ENCODE peak calls at places on chromosomes 13 and 19, in six cellular contexts. X, G, M, E, V and S are unnamed samples.

GRCh38 chr13:85535306-85535705 is 263.9 kb downstream of the SLITRK6 start:
- DNase-seq in G (no peak), V (no peak), X (no peak), M (no peak), E (no peak), S (no peak)

GRCh38 chr19:12918253-12918652 is 840 bp downstream of the SYCE2 start:
- DNase-seq in M (no peak), X (no peak), V (no peak), G (no peak), E (no peak), S (no peak)

GRCh38 chr13:114024603-114025431 is 50.9 kb upstream of the C13orf46 start:
- DNase-seq in E (no peak), V (peak), M (no peak), X (no peak), G (no peak), S (no peak)

GRCh38 chr13:79525458-79525857 is 44.5 kb downstream of the NDFIP2 start:
- DNase-seq in E (peak), G (no peak), X (no peak), M (no peak), V (no peak), S (no peak)

GRCh38 chr13:74870865-74871264 is 611.1 kb downstream of the TBC1D4 start:
- DNase-seq in G (no peak), V (no peak), X (peak), M (peak), E (peak), S (no peak)

GRCh38 chr13:64206430-64207225 is 2791.0 kb upstream of the PCDH20 start:
- DNase-seq in G (no peak), M (no peak), V (no peak), E (no peak), X (no peak), S (no peak)

GRCh38 chr13:28584873-28585317 is 74.0 kb upstream of the POMP start:
- DNase-seq in M (peak), V (no peak), E (peak), G (no peak), X (no peak), S (peak)

GRCh38 chr13:69389899-69390298 is 717.7 kb upstream of the ATXN8OS start:
- DNase-seq in V (no peak), M (no peak), E (no peak), G (no peak), X (no peak), S (no peak)

GRCh38 chr13:100508391-100508790 is 80.2 kb downstream of the GGACT start:
- DNase-seq in E (peak), V (no peak), G (no peak), X (no peak), M (no peak), S (no peak)

GRCh38 chr19:41699231-41699967 is 9.0 kb upstream of the CEACAM5 start:
- DNase-seq in X (peak), V (no peak), M (no peak), G (no peak), E (no peak), S (no peak)

DNA sequence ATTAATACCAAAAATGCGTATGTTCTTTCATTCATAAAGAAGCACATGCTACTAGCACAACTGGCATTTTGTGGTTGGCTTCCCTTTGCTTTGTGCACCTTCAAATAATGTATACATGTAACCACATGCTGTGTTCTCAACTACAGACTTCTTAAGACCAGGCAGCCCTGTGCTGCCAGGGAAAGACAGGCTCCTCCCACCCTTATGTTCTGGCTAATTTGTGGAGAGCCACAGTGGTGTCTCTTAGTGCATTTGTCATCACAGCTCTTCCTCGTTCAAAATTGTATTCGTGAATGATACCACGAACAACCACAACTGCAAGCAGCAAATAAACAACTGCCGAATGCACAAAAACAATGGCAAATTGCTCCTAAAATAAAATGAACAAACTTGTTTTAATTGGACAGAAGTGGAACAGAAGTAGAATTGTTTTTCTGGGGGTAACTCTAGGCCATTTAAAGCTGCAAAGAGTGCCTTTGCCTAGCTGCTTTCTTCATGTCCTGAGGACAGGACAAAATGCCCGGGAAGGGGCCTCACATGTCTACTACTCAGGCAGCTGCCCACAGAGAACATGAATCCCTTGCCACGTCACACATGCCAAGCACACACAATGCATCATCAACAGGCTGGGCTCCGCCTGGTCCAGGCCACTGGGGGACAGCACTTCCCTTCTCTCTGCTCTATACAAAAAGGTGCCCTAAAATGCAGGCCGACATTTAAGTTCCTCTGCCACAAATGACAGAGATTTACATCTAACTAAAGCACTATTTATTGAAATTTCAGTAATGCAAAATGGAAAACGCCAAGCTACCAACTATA is 21.7 kb downstream of the IRS2 start:
- DNase-seq in M (no peak), G (no peak), X (no peak), E (peak), V (no peak), S (no peak)
- TF ChIP-seq CTCF in M (no peak), G (peak), X (no peak), E (no peak), V (no peak), S (peak)

DNA sequence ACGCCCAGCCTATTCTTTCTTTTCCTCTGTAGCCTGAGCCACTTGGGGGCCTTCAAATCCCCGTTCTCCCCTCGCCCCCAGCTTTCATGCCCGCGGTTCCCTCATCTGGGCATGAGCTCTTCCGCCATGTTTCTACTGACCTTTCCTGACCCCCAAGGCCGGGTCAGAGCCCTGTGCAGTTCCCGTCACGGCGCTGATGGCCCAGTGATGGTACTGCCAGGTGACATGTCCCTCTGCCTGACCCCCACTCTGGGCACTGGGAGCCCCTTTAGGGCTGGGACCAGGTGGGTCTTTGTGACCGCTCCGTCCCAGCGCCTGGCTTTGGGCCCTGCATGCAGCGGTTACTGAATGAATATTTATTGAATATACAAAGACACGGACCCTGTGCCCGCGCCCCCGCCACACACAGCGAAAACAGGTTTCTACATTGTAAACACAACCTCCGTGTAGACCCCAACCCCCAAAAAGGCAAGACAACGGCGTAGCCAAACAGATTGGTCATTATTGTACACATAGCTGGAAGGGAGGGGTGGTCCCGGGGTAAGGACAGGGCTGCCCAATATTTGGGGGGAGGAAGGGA is 7.7 kb downstream of the GPR108 start:
- DNase-seq in X (no peak), M (no peak), V (no peak), G (no peak), E (no peak), S (no peak)
- H3K4me3 ChIP-seq in X (no peak), M (no peak), V (no peak), G (no peak), E (no peak), S (no peak)

GRCh38 chr19:44954278-44954648 is 917 bp upstream of the CLPTM1 start:
- DNase-seq in X (no peak), V (no peak), M (no peak), E (no peak), G (no peak), S (no peak)
- TF ChIP-seq CTCF in X (no peak), V (no peak), M (no peak), E (no peak), G (no peak), S (no peak)

DNA sequence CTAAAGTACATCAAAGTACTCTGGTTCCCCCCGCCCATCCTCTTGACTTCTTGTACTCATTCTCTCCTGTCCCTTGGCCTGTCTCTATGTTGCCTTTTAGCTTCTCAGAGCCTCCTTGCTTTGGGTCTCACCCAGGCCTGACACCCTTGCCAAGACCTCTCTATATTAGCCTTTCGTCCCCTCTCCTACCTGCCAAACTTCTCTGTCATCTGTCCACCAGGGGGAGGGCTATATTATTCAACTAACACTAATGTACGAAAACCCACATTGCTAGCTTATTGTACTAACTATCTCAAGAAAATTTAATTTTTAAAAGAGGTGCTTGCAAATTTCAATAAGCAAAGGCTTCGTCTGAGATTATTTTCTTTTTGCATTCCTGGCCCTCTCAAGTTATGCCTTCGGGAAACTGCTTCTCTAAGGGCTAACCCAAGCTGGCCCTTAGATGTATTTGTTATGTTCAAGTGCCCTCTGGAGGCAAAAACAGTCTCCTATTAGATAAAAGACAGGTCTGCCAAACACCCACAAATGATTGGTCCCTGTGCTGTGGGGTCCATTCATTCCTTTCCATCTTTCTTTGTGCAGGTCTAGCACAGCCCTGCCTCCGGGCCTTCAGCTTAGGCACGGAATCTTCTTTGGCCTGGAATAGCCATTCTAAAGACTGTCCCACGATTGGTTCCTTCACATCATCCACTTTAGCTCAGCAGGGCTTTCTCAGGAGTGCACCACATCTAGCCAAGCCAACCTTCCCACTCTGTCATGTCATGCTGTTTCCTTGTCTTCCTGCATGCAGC is 6.4 kb upstream of the MRPS31 start:
- DNase-seq in X (peak), V (no peak), M (no peak), G (peak), E (peak), S (no peak)
- H3K4me3 ChIP-seq in X (peak), V (peak), M (no peak), G (no peak), E (peak), S (peak)

DNA sequence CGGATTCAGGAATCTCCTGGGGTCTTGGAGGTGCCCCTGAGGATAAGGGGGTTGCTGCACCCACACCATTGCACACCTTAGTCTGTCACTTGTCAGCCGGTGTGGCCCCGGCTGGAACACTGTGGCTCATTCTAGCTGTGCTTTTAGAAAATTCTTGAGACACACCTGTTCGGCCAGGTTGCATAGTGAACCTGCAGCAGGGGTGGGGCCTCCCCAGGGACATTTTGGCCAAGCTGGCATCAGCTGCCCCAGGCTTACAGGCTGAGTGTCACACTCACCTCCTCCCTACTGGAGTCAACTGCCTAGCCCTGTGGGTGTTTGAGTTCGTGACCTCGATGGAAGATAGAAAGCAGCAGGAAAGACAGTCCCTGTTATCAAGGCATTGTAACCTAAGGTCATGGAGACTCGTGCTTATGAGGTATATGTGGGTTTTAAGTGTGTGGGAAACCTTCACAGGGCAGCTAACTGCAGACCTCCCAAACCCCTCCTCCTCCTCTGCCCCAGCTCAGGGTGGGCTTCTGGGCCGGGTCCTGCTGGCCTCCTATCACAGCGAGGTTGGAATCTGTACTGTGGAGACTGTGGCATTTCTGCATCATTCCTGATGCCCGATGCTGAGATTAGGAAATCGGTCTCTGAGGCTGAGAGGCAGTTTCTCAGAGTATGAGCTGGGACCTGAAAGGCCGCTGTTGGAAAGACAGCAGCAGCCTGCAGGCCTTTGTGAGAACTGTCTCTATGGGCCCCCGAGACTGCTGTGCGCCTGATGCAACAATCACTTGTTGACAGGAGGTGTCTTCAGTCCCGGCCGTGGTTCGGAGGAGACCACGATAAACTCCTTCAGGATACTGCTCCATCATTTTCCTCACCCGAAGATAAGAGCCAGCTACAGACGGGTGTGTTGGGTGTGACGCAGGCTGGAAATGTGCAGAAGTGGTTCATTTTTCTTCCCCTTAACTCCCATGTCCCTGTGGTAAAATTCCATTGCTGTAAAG is 72.2 kb downstream of the ATP11A start:
- DNase-seq in M (peak), X (no peak), G (no peak), V (no peak), E (peak), S (no peak)
- TF ChIP-seq CTCF in M (no peak), X (no peak), G (peak), V (no peak), E (no peak), S (no peak)

GRCh38 chr13:26538363-26539317 is 18.8 kb upstream of the WASF3 start:
- DNase-seq in X (no peak), E (no peak), V (no peak), M (no peak), G (no peak), S (no peak)
- H3K4me3 ChIP-seq in X (no peak), E (no peak), V (no peak), M (no peak), G (no peak), S (no peak)